ENCODE peak calls at places on chromosome 15, in four cellular contexts. H, Q, D and V are unnamed samples.

GRCh38 chr15:84910928-84911623 is 26.6 kb downstream of the SLC28A1 start:
- DNase-seq in H (no peak), Q (no peak), D (no peak), V (no peak)

GRCh38 chr15:82803793-82804574 is 1.9 kb downstream of the FSD2 start:
- DNase-seq in H (no peak), Q (no peak), D (no peak), V (no peak)

GRCh38 chr15:84752195-84752594 is 3.8 kb downstream of the ZNF592 start:
- DNase-seq in H (no peak), Q (no peak), D (no peak), V (no peak)

GRCh38 chr15:50182233-50183013 is 427 bp downstream of the SLC27A2 start:
- DNase-seq in H (no peak), Q (no peak), D (no peak), V (no peak)

GRCh38 chr15:56616551-56616950 is 116.8 kb downstream of the ZNF280D start:
- DNase-seq in H (no peak), Q (peak; percentile 17), D (no peak), V (no peak)

GRCh38 chr15:95252404-95252803 is 1021.0 kb downstream of the MCTP2 start:
- DNase-seq in H (no peak), Q (no peak), D (no peak), V (no peak)

GRCh38 chr15:76164602-76165001 is 104.8 kb downstream of the TMEM266 start:
- DNase-seq in H (no peak), Q (no peak), D (no peak), V (no peak)

GRCh38 chr15:80317389-80318169 is 65.6 kb upstream of the CTXND1 start:
- DNase-seq in H (peak; percentile 83), Q (no peak), D (no peak), V (no peak)

GRCh38 chr15:83554558-83554957 is 99.4 kb upstream of the ADAMTSL3 start:
- DNase-seq in H (no peak), Q (no peak), D (no peak), V (no peak)

DNA sequence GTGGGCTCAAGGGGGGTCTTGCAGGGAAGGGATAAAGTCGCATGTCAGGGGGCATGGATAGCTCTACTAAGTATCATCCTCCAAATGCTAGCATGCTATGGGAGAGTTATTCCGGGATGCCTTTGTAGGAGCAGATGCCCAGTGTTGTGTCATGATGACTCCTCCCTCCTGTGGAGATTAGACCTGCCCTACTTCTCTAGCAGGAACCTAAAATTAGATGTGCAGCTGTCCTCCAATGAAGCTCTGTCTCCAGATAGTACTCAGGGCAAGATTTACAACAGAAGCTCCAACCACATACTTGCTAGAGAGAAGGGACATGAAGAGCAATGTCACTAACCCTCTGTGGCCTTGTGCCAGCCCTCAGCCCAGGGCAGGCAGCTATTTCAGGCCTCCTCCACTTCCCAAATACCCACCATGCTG is 82.5 kb downstream of the AGBL1 start:
- DNase-seq in H (no peak), Q (no peak), D (no peak), V (peak; percentile 33)
- H3K27ac ChIP-seq in H (peak overlapping the region; percentile 26), Q (no peak overlapping the region), D (no peak overlapping the region), V (no peak overlapping the region)

DNA sequence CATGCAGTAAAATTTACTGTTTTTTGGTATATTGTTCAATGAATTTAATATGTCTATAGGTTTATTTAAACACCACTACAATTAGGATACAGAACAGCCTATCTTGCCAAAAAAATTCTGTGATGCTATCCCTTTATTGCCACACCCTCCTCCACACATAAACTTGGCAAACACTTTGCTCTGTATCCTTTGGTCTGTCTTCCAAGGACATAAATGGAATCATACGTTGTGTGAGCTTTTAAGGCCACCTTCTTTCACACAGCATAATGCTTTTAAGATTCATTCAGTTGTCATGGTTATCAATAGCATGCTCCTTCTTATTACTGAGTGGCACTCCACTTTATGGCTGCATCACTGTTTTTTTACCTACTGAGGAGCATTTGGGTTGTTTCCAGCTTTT is 71.5 kb downstream of the CERS3 start:
- DNase-seq in H (no peak), Q (no peak), D (no peak), V (no peak)
- H3K9me3 ChIP-seq in H (peaks cover 54% of the 10 kb centered on the region), Q (no peaks in the 10 kb centered on the region), D (peaks cover 37% of the 10 kb centered on the region), V (no peaks in the 10 kb centered on the region)

DNA sequence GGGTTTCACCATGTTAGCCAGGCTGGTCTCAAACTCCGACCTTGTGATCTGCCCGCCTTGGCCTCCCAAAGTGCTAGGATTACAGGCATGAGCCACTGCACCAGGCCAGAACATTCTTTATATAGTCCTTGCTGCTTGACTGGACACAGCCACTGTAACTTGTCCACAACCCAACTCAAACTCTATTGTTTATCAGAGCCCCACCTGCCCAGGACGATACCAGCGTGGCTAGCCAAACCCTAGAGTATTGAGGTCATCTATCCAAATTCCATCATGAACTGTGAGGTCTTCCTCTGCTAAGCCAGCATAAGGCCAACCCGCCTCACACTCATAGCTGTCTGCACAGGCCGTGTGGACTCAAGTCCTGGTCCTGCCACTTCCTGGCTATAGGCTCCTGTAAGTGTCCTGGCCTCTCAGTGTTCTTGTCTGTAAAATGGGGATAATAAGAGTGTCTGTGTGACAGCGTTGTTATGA is 63.9 kb downstream of the DAPK2 start:
- DNase-seq in H (no peak), Q (no peak), D (no peak), V (no peak)
- TF ChIP-seq CTCF in H (no peak), Q (no peak), D (no peak), V (no peak)

GRCh38 chr15:68578175-68578959 is 426 bp upstream of the CORO2B start:
- DNase-seq in H (peak; percentile 86), Q (peak; percentile 88), D (peak; percentile 55), V (peak; percentile 88)
- H3K27ac ChIP-seq in H (peak overlapping the region; percentile 83), Q (peak overlapping the region; percentile 94), D (peak overlapping the region; percentile 18), V (peak overlapping the region; percentile 77)

GRCh38 chr15:101540480-101541239 is 51.2 kb upstream of the PCSK6 start:
- DNase-seq in H (no peak), Q (no peak), D (no peak), V (peak; percentile 50)
- H3K9me3 ChIP-seq in H (no peaks in the 10 kb centered on the region), Q (no peaks in the 10 kb centered on the region), D (no peaks in the 10 kb centered on the region), V (no peaks in the 10 kb centered on the region)

DNA sequence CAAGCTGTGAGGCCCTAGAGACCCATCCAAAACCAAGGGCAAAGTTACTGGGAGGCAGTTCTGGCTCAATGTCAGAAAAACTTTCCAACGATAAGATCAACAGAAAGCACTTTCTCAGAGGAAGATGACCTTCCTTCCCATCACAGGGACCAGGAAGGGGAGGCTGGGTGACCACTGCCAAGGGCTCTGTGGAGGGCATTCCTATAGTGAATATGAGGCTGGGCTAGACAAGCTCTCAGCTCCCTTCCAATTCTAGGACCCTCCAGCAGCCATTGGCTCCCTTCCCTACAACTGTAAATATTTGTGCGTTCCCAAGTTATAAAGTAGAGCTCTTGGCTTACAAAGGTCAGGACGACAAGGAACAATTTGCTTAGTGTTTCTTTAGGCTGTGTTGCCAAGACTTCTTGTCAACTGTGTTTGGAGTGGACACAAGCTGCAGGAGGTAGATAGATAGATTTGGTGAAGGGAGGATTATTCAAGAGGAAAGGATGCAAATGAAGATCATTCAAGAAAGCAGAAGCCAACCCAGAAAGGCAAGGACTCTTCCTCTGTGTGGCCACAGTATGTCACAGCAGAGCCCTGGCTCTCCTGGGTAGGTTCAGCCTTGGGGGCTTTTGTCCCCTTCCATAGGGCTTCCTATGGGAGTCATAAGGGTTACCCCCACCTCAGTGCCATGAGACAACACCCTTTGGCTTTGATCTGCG is 223.5 kb upstream of the TLE3 start:
- DNase-seq in H (no peak), Q (no peak), D (no peak), V (no peak)
- TF ChIP-seq CTCF in H (no peak), Q (no peak), D (no peak), V (no peak)

DNA sequence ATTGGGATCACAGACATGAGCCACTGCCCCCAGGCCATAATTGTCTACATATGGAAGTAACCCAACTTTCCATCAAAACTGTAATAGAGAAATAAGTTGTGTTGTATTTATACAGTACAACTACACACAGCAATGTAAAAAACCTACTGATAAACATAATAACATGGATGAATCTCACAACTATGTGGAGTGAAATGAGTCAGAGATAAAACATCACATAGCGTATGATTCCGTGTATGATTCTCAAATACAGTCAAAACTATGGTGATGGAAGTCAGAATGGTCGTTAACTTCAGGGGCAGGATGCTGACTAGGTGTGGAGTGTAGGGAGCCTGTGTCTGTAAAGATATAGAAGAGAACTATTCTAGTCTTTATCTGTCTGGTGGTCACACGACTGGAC is 332.7 kb upstream of the SLCO3A1 start:
- DNase-seq in H (no peak), Q (no peak), D (no peak), V (no peak)
- H3K27ac ChIP-seq in H (no peak overlapping the region), Q (no peak overlapping the region), D (no peak overlapping the region), V (no peak overlapping the region)

GRCh38 chr15:54722342-54722986 is 474.3 kb downstream of the RSL24D1 start:
- DNase-seq in H (no peak), Q (no peak), D (no peak), V (no peak)
- H3K9me3 ChIP-seq in H (peaks cover 25% of the 10 kb centered on the region), Q (no peaks in the 10 kb centered on the region), D (peaks cover 56% of the 10 kb centered on the region), V (peaks cover 27% of the 10 kb centered on the region)

GRCh38 chr15:74839526-74840395 is 3.2 kb downstream of the ULK3 start:
- DNase-seq in H (no peak), Q (no peak), D (no peak), V (no peak)
- TF ChIP-seq CTCF in H (no peak), Q (no peak), D (no peak), V (no peak)

GRCh38 chr15:64521726-64522164 is 61.4 kb downstream of the ZNF609 start:
- DNase-seq in H (peak; percentile 66), Q (no peak), D (no peak), V (peak; percentile 13)

GRCh38 chr15:64523240-64523639 is 62.9 kb downstream of the ZNF609 start:
- DNase-seq in H (no peak), Q (no peak), D (no peak), V (no peak)

GRCh38 chr15:64522226-64522823 is 61.9 kb downstream of the ZNF609 start:
- DNase-seq in H (no peak), Q (no peak), D (no peak), V (no peak)

GRCh38 chr15:64519897-64520296 is 59.5 kb downstream of the ZNF609 start:
- DNase-seq in H (no peak), Q (no peak), D (no peak), V (no peak)

DNA sequence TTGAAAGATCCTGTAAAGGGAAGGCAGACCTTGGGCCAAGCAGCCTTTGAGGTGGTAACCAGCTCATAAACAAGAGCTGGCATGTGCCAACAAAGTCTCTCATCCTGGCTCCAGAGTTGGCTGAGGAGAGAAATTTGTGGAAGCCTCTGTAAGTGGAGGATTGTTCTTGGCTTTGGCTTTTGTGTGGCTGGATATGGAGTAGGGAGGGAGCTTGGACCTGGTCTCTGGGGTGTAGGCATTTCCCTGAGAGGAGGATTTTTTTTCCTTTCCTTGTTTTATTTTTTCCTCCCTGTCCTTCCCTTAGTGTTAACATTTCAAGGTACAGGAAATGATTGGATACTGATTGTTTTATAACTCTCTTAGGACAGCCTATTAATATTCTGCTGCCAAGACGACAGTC is 60.8 kb downstream of the ZNF609 start:
- DNase-seq in H (no peak), Q (no peak), D (no peak), V (no peak)
- H3K27ac ChIP-seq in H (no peak overlapping the region), Q (no peak overlapping the region), D (no peak overlapping the region), V (no peak overlapping the region)